ENCODE peak calls at places on chromosomes 7 and 10, in eight cellular contexts. One of them, this sample, is unnamed.

GRCh38 chr10:100163704-100164621 is 21.9 kb downstream of the ERLIN1 start:
- DNase-seq in colonic mucosa: no peak
- DNase-seq in substantia nigra: no peak
- DNase-seq in CD8-positive, alpha-beta memory T cell: no peak
- DNase-seq in ascending aorta: no peak
- DNase-seq in coronary artery: no peak
- DNase-seq in PC-9: no peak
- DNase-seq in small intestine: peak; percentile 56
- DNase-seq in this sample: no peak

GRCh38 chr10:22334414-22335203 is 10.7 kb upstream of the SPAG6 start:
- DNase-seq in colonic mucosa: peak; percentile 34
- DNase-seq in substantia nigra: no peak
- DNase-seq in CD8-positive, alpha-beta memory T cell: no peak
- DNase-seq in ascending aorta: no peak
- DNase-seq in coronary artery: no peak
- DNase-seq in PC-9: no peak
- DNase-seq in small intestine: no peak
- DNase-seq in this sample: no peak

GRCh38 chr10:99976886-99977391 is 32.8 kb downstream of the DNMBP start:
- DNase-seq in colonic mucosa: no peak
- DNase-seq in substantia nigra: no peak
- DNase-seq in CD8-positive, alpha-beta memory T cell: no peak
- DNase-seq in ascending aorta: no peak
- DNase-seq in coronary artery: no peak
- DNase-seq in PC-9: peak; percentile 94
- DNase-seq in small intestine: peak; percentile 43
- DNase-seq in this sample: no peak

GRCh38 chr7:101066141-101066857 is 19.0 kb upstream of the TRIM56 start:
- DNase-seq in colonic mucosa: no peak
- DNase-seq in substantia nigra: no peak
- DNase-seq in CD8-positive, alpha-beta memory T cell: no peak
- DNase-seq in ascending aorta: no peak
- DNase-seq in coronary artery: no peak
- DNase-seq in PC-9: no peak
- DNase-seq in small intestine: no peak
- DNase-seq in this sample: no peak

GRCh38 chr7:98233241-98234070 is 18.6 kb downstream of the TECPR1 start:
- DNase-seq in colonic mucosa: no peak
- DNase-seq in substantia nigra: no peak
- DNase-seq in CD8-positive, alpha-beta memory T cell: no peak
- DNase-seq in ascending aorta: no peak
- DNase-seq in coronary artery: peak; percentile 66
- DNase-seq in PC-9: no peak
- DNase-seq in small intestine: no peak
- DNase-seq in this sample: no peak

GRCh38 chr7:98810166-98810802 is 59.5 kb downstream of the TMEM130 start:
- DNase-seq in colonic mucosa: no peak
- DNase-seq in substantia nigra: no peak
- DNase-seq in CD8-positive, alpha-beta memory T cell: no peak
- DNase-seq in ascending aorta: no peak
- DNase-seq in coronary artery: peak; percentile 83
- DNase-seq in PC-9: no peak
- DNase-seq in small intestine: no peak
- DNase-seq in this sample: no peak

GRCh38 chr7:138979226-138979979 is 1.8 kb downstream of the KIAA1549 start:
- DNase-seq in colonic mucosa: no peak
- DNase-seq in substantia nigra: no peak
- DNase-seq in CD8-positive, alpha-beta memory T cell: no peak
- DNase-seq in ascending aorta: no peak
- DNase-seq in coronary artery: no peak
- DNase-seq in PC-9: peak; percentile 51
- DNase-seq in small intestine: no peak
- DNase-seq in this sample: no peak

GRCh38 chr7:74544706-74545469 is 91.2 kb downstream of the GTF2IRD1 start:
- DNase-seq in colonic mucosa: peak; percentile 76
- DNase-seq in substantia nigra: no peak
- DNase-seq in CD8-positive, alpha-beta memory T cell: no peak
- DNase-seq in ascending aorta: no peak
- DNase-seq in coronary artery: no peak
- DNase-seq in PC-9: no peak
- DNase-seq in small intestine: peak; percentile 81
- DNase-seq in this sample: no peak

GRCh38 chr7:152435384-152436278 is at the start of gene KMT2C:
- DNase-seq in colonic mucosa: peak; percentile 68
- DNase-seq in substantia nigra: peak; percentile 35
- DNase-seq in CD8-positive, alpha-beta memory T cell: peak; percentile 72
- DNase-seq in ascending aorta: no peak
- DNase-seq in coronary artery: no peak
- DNase-seq in PC-9: no peak
- DNase-seq in small intestine: peak; percentile 66
- DNase-seq in this sample: peak; percentile 25

GRCh38 chr7:121023189-121023588 is 34.7 kb downstream of the CPED1 start:
- DNase-seq in colonic mucosa: no peak
- DNase-seq in substantia nigra: no peak
- DNase-seq in CD8-positive, alpha-beta memory T cell: no peak
- DNase-seq in ascending aorta: no peak
- DNase-seq in coronary artery: no peak
- DNase-seq in PC-9: no peak
- DNase-seq in small intestine: no peak
- DNase-seq in this sample: no peak

GRCh38 chr7:121020652-121021051 is 32.1 kb downstream of the CPED1 start:
- DNase-seq in colonic mucosa: no peak
- DNase-seq in substantia nigra: no peak
- DNase-seq in CD8-positive, alpha-beta memory T cell: no peak
- DNase-seq in ascending aorta: no peak
- DNase-seq in coronary artery: no peak
- DNase-seq in PC-9: peak; percentile 74
- DNase-seq in small intestine: no peak
- DNase-seq in this sample: no peak

GRCh38 chr7:121019018-121019417 is 30.5 kb downstream of the CPED1 start:
- DNase-seq in colonic mucosa: no peak
- DNase-seq in substantia nigra: no peak
- DNase-seq in CD8-positive, alpha-beta memory T cell: no peak
- DNase-seq in ascending aorta: no peak
- DNase-seq in coronary artery: no peak
- DNase-seq in PC-9: no peak
- DNase-seq in small intestine: no peak
- DNase-seq in this sample: no peak

GRCh38 chr7:121020243-121020642 is 31.7 kb downstream of the CPED1 start:
- DNase-seq in colonic mucosa: no peak
- DNase-seq in substantia nigra: no peak
- DNase-seq in CD8-positive, alpha-beta memory T cell: no peak
- DNase-seq in ascending aorta: no peak
- DNase-seq in coronary artery: no peak
- DNase-seq in PC-9: peak; percentile 37
- DNase-seq in small intestine: no peak
- DNase-seq in this sample: no peak

GRCh38 chr7:121021266-121021969 is 32.9 kb downstream of the CPED1 start:
- DNase-seq in colonic mucosa: no peak
- DNase-seq in substantia nigra: no peak
- DNase-seq in CD8-positive, alpha-beta memory T cell: no peak
- DNase-seq in ascending aorta: no peak
- DNase-seq in coronary artery: no peak
- DNase-seq in PC-9: no peak
- DNase-seq in small intestine: no peak
- DNase-seq in this sample: no peak
- H3K27ac ChIP-seq in colonic mucosa: no peak overlapping the region
- H3K27ac ChIP-seq in substantia nigra: no peak overlapping the region
- H3K27ac ChIP-seq in CD8-positive, alpha-beta memory T cell: no peak overlapping the region
- H3K27ac ChIP-seq in ascending aorta: peak overlapping the region; percentile 77
- H3K27ac ChIP-seq in coronary artery: peak overlapping the region; percentile 55
- H3K27ac ChIP-seq in PC-9: peak overlapping the region; percentile 52
- H3K27ac ChIP-seq in small intestine: no peak overlapping the region
- H3K27ac ChIP-seq in this sample: no peak overlapping the region

GRCh38 chr10:122516733-122517132 is 43.8 kb upstream of the DMBT1 start:
- DNase-seq in colonic mucosa: no peak
- DNase-seq in substantia nigra: no peak
- DNase-seq in CD8-positive, alpha-beta memory T cell: no peak
- DNase-seq in ascending aorta: no peak
- DNase-seq in coronary artery: no peak
- DNase-seq in PC-9: no peak
- DNase-seq in small intestine: no peak
- DNase-seq in this sample: no peak

GRCh38 chr10:122521011-122521410 is 39.5 kb upstream of the DMBT1 start:
- DNase-seq in colonic mucosa: no peak
- DNase-seq in substantia nigra: no peak
- DNase-seq in CD8-positive, alpha-beta memory T cell: no peak
- DNase-seq in ascending aorta: no peak
- DNase-seq in coronary artery: no peak
- DNase-seq in PC-9: no peak
- DNase-seq in small intestine: no peak
- DNase-seq in this sample: no peak

GRCh38 chr10:122515588-122516231 is 44.8 kb upstream of the DMBT1 start:
- DNase-seq in colonic mucosa: no peak
- DNase-seq in substantia nigra: no peak
- DNase-seq in CD8-positive, alpha-beta memory T cell: peak; percentile 79
- DNase-seq in ascending aorta: no peak
- DNase-seq in coronary artery: no peak
- DNase-seq in PC-9: no peak
- DNase-seq in small intestine: peak; percentile 36
- DNase-seq in this sample: no peak

GRCh38 chr10:122519873-122520272 is 40.7 kb upstream of the DMBT1 start:
- DNase-seq in colonic mucosa: no peak
- DNase-seq in substantia nigra: no peak
- DNase-seq in CD8-positive, alpha-beta memory T cell: no peak
- DNase-seq in ascending aorta: no peak
- DNase-seq in coronary artery: no peak
- DNase-seq in PC-9: no peak
- DNase-seq in small intestine: no peak
- DNase-seq in this sample: no peak

DNA sequence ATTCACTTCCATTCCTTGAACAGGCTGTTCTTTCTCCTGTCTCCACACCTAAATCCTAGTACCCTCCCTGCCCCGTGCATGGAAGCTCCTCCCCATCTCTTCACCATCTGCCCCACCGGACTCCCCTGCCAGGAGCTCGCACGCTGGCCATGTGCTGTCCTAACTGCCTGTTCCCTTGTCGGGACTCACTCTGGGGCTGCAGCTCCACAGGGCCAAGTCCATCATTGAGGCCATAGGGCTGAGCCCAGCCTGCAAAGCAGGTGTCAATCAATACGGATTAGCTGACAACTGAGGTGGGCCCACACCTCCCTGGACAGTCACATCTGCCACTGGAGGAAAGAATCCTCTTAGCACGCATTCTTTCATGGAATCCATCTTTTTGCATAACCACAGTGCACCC is 41.4 kb upstream of the DMBT1 start:
- DNase-seq in colonic mucosa: no peak
- DNase-seq in substantia nigra: no peak
- DNase-seq in CD8-positive, alpha-beta memory T cell: no peak
- DNase-seq in ascending aorta: no peak
- DNase-seq in coronary artery: no peak
- DNase-seq in PC-9: no peak
- DNase-seq in small intestine: no peak
- DNase-seq in this sample: no peak
- H3K27ac ChIP-seq in colonic mucosa: no peak overlapping the region
- H3K27ac ChIP-seq in substantia nigra: no peak overlapping the region
- H3K27ac ChIP-seq in CD8-positive, alpha-beta memory T cell: no peak overlapping the region
- H3K27ac ChIP-seq in ascending aorta: no peak overlapping the region
- H3K27ac ChIP-seq in coronary artery: no peak overlapping the region
- H3K27ac ChIP-seq in PC-9: no peak overlapping the region
- H3K27ac ChIP-seq in small intestine: no peak overlapping the region
- H3K27ac ChIP-seq in this sample: no peak overlapping the region

GRCh38 chr10:80468002-80468401 is 13.9 kb downstream of the TSPAN14 start:
- DNase-seq in colonic mucosa: peak; percentile 54
- DNase-seq in substantia nigra: peak; percentile 68
- DNase-seq in CD8-positive, alpha-beta memory T cell: peak; percentile 82
- DNase-seq in ascending aorta: peak; percentile 65
- DNase-seq in coronary artery: no peak
- DNase-seq in PC-9: no peak
- DNase-seq in small intestine: peak; percentile 45
- DNase-seq in this sample: peak; percentile 52
- H3K27ac ChIP-seq in colonic mucosa: peak overlapping the region; percentile 55
- H3K27ac ChIP-seq in substantia nigra: peak overlapping the region; percentile 27
- H3K27ac ChIP-seq in CD8-positive, alpha-beta memory T cell: peak overlapping the region; percentile 55
- H3K27ac ChIP-seq in ascending aorta: peak overlapping the region; percentile 43
- H3K27ac ChIP-seq in coronary artery: peak overlapping the region; percentile 36
- H3K27ac ChIP-seq in PC-9: peak overlapping the region; percentile 91
- H3K27ac ChIP-seq in small intestine: peak overlapping the region; percentile 84
- H3K27ac ChIP-seq in this sample: peak overlapping the region; percentile 95

DNA sequence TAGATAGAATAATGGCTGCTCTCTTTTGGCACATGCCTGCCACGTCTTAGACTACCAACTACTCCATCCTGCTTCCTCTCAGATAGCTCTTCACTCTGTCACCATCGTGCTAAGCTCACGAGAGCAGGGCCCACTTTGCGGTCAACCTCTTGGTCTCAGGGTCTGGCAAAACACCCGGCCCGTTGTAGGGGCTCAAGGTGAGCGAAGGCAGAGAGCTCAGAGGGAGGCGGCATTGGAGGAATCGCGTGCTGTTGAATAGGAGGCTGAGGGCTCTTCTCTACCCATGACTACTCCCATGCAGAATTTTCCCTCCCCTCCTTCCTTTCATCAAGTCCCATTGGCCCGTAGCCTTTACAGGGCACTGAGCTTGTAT is 100.9 kb upstream of the DDC start:
- DNase-seq in colonic mucosa: no peak
- DNase-seq in substantia nigra: no peak
- DNase-seq in CD8-positive, alpha-beta memory T cell: no peak
- DNase-seq in ascending aorta: no peak
- DNase-seq in coronary artery: no peak
- DNase-seq in PC-9: no peak
- DNase-seq in small intestine: no peak
- DNase-seq in this sample: no peak
- H3K27ac ChIP-seq in colonic mucosa: no peak overlapping the region
- H3K27ac ChIP-seq in substantia nigra: no peak overlapping the region
- H3K27ac ChIP-seq in CD8-positive, alpha-beta memory T cell: no peak overlapping the region
- H3K27ac ChIP-seq in ascending aorta: peak overlapping the region; percentile 85
- H3K27ac ChIP-seq in coronary artery: peak overlapping the region; percentile 70
- H3K27ac ChIP-seq in PC-9: no peak overlapping the region
- H3K27ac ChIP-seq in small intestine: no peak overlapping the region
- H3K27ac ChIP-seq in this sample: no peak overlapping the region